ENCODE peak calls at places on chromosomes 6 and 20, in four cellular contexts. K is left ventricle myocardium inferior, M is Caco-2, Y is GM06990. Q is an unnamed sample.
A peak's percentile ranks its signal among the peaks of the same experiment; 100 is the strongest.

GRCh38 chr6:73234732-73235131 is 9.4 kb upstream of the KHDC1L start:
- DNase-seq in K (no peak), M (no peak), Y (no peak), Q (peak; percentile 71)

GRCh38 chr6:154548130-154548830 is 37.8 kb upstream of the CNKSR3 start:
- DNase-seq in K (peak; percentile 20), M (no peak), Y (no peak), Q (peak; percentile 64)

GRCh38 chr6:50353603-50354002 is 303.9 kb upstream of the DEFB112 start:
- DNase-seq in K (no peak), M (no peak), Y (no peak), Q (no peak)

GRCh38 chr6:56637640-56638039 is 5.0 kb downstream of the DST start:
- DNase-seq in K (no peak), M (no peak), Y (peak; percentile 19), Q (peak; percentile 91)

GRCh38 chr20:7171911-7172310 is 404.4 kb downstream of the BMP2 start:
- DNase-seq in K (no peak), M (no peak), Y (no peak), Q (peak; percentile 82)

GRCh38 chr20:17565164-17565845 is 4.6 kb upstream of the DSTN start:
- DNase-seq in K (no peak), M (no peak), Y (no peak), Q (no peak)

GRCh38 chr6:46407785-46408530 is 83.3 kb downstream of the RCAN2 start:
- DNase-seq in K (no peak), M (no peak), Y (no peak), Q (no peak)

GRCh38 chr6:166307082-166307980 is 861 bp downstream of the PRR18 start:
- DNase-seq in K (no peak), M (no peak), Y (peak; percentile 45), Q (no peak)

GRCh38 chr6:38755874-38756273 is 40.8 kb downstream of the DNAH8 start:
- DNase-seq in K (no peak), M (no peak), Y (no peak), Q (no peak)

GRCh38 chr20:5078399-5078958 is 41.3 kb downstream of the PCNA start:
- DNase-seq in K (peak; percentile 43), M (no peak), Y (peak; percentile 88), Q (peak; percentile 73)

GRCh38 chr20:61251529-61252393 is at the start of gene CDH4:
- DNase-seq in K (no peak), M (no peak), Y (no peak), Q (no peak)

GRCh38 chr6:155253337-155253736 is 10.5 kb upstream of the CLDN20 start:
- DNase-seq in K (no peak), M (no peak), Y (no peak), Q (no peak)

GRCh38 chr6:159729598-159729997 is 2.3 kb downstream of the WTAP start:
- DNase-seq in K (no peak), M (no peak), Y (no peak), Q (peak; percentile 28)

GRCh38 chr6:89313006-89313405 is 2.1 kb downstream of the GABRR2 start:
- DNase-seq in K (no peak), M (no peak), Y (no peak), Q (peak; percentile 88)

GRCh38 chr6:108002365-108003221 is 44.6 kb upstream of the SEC63 start:
- DNase-seq in K (no peak), M (peak; percentile 70), Y (no peak), Q (no peak)

GRCh38 chr6:88008821-88009220 is 38.8 kb upstream of the SPACA1 start:
- DNase-seq in K (no peak), M (no peak), Y (no peak), Q (no peak)

GRCh38 chr20:62893700-62894099 is 32.1 kb upstream of the TCFL5 start:
- DNase-seq in K (peak; percentile 8), M (no peak), Y (no peak), Q (no peak)
- TF ChIP-seq CTCF in K (no peak), M (no peak), Y (no peak), Q (no peak)

DNA sequence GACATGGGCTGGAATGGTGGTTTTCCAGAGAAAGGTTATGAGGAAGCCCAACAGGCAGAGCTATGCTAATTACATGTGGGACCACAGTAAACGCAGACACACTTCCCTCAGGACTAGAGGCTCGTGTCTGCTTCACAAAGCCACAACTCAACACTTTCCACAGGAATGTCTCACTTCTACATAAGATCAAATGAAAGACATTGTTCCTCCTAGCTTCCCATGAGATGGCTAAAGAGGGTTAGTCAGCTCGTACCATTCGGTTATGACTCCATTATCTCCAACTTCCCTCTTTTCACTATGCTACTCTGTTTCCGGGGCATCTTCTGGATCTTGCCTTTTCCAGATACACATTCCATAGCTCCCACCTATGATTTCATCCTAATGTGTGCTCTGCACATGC is 29.1 kb upstream of the ZC3H12D start:
- DNase-seq in K (no peak), M (no peak), Y (no peak), Q (no peak)
- H3K4me3 ChIP-seq in K (no peak overlapping the region), M (no peak overlapping the region), Y (no peak overlapping the region), Q (no peak overlapping the region)

DNA sequence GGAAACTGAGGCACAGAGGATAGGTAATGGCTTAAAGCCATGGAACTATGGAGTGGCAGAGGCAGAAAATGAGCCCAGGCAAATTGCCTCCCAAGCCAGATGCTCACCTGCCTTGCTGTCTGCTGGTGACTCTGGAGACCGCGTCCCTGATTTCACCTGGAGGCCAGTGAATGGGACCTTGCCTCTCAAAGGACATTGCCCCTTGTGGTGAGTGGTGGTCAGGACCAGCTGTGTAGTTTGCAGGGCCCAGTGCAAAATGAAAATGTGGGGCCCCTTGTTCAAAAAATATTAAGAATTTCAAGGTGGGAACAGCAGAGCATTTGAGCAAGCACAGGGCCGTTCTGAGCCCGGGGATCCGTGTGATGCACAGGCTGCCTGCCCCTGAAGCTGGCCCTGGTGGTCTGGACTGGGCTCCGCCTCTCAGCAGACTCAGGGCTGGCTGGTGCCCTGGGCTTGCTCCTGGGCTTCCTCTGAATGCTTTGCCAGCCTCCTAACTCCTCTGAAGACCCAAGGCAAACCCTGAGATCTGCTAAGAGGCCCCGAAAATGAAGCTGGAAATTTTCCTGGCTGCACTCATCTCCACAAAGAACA is 19.8 kb upstream of the KCNG1 start:
- DNase-seq in K (no peak), M (peak; percentile 70), Y (no peak), Q (no peak)
- TF ChIP-seq CTCF in K (no peak), M (peak; percentile 88), Y (no peak), Q (peak; percentile 26)

GRCh38 chr6:31580446-31580755 is 1.8 kb downstream of the LTB start:
- DNase-seq in K (no peak), M (no peak), Y (no peak), Q (no peak)
- H3K4me3 ChIP-seq in K (peak overlapping the region; percentile 86), M (peak overlapping the region; percentile 80), Y (peak overlapping the region; percentile 69), Q (peak overlapping the region; percentile 89)

GRCh38 chr20:23744726-23745646 is 5.7 kb downstream of the CST1 start:
- DNase-seq in K (no peak), M (no peak), Y (no peak), Q (no peak)
- TF ChIP-seq CTCF in K (no peak), M (no peak), Y (no peak), Q (no peak)

GRCh38 chr20:44990957-44991356 is 24.6 kb downstream of the STK4 start:
- DNase-seq in K (no peak), M (no peak), Y (no peak), Q (no peak)
- H3K4me3 ChIP-seq in K (peak overlapping the region; percentile 18), M (no peak overlapping the region), Y (peak overlapping the region; percentile 15), Q (peak overlapping the region; percentile 45)

GRCh38 chr6:4466769-4467480 is 309.3 kb upstream of the CDYL start:
- DNase-seq in K (no peak), M (no peak), Y (no peak), Q (peak; percentile 7)
- TF ChIP-seq CTCF in K (no peak), M (peak; percentile 28), Y (no peak), Q (peak; percentile 10)

DNA sequence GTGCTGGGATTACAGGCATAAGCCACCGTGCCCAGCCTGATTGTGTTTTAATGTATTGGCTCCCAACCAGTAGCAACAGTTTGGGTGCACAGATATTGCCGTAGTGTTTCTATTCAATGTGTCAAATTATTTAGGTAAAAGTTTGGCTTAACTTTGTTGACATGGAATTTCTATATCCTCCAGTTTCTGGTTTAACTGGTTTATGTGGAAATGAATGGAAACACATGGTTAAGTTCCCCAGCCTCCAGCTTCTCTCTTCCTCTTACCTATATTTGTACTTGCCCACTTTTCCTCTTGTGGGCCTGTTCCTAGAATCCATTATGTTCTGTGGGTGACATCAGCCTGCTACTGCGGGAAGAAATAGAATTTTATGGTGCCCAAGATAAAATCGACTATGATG is 53.9 kb upstream of the ESR1 start:
- DNase-seq in K (no peak), M (no peak), Y (no peak), Q (no peak)
- H3K4me3 ChIP-seq in K (no peak overlapping the region), M (no peak overlapping the region), Y (no peak overlapping the region), Q (no peak overlapping the region)

GRCh38 chr6:12051861-12052368 is 39.8 kb downstream of the HIVEP1 start:
- DNase-seq in K (no peak), M (no peak), Y (peak; percentile 79), Q (no peak)

GRCh38 chr6:12047792-12048432 is 35.8 kb downstream of the HIVEP1 start:
- DNase-seq in K (no peak), M (no peak), Y (no peak), Q (no peak)

GRCh38 chr6:12049165-12049564 is 37.1 kb downstream of the HIVEP1 start:
- DNase-seq in K (no peak), M (no peak), Y (peak; percentile 56), Q (no peak)

GRCh38 chr6:12048609-12049008 is 36.5 kb downstream of the HIVEP1 start:
- DNase-seq in K (no peak), M (no peak), Y (no peak), Q (no peak)

DNA sequence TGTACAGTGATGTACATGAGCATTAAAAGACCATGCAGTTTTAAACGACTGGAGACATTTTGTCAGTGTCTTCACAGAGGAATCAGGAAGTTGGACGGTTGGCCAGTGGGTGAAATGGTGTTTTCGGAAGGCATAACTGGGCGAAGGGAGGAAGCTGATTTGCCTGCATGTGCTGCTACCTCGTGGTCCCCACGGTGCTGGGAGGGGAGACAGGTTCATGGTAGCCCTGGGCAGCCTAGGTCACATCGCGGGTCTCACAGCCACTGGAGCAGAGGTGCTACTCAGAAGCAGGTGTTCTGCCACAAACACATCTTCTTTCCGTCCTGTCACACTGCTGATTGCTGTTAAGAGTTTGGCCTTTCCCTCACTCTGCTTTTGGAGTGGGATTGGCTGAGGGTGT is 35.2 kb downstream of the HIVEP1 start:
- DNase-seq in K (no peak), M (no peak), Y (peak; percentile 58), Q (no peak)
- TF ChIP-seq CTCF in K (no peak), M (no peak), Y (no peak), Q (no peak)